ENCODE peak calls at places on chromosome 9, in seven cellular contexts. N, X, R, O, F, Y and D are unnamed samples.
A peak's percentile ranks its signal among the peaks of the same experiment; 100 is the strongest.

GRCh38 chr9:3894764-3895163 is 369.0 kb upstream of the RFX3 start:
- DNase-seq in N (no peak), Y (peak; percentile 95), X (no peak), F (no peak), O (no peak), R (no peak), D (no peak)

GRCh38 chr9:81268048-81268447 is 421.3 kb downstream of the TLE1 start:
- DNase-seq in N (no peak), X (no peak), Y (peak; percentile 28), R (peak; percentile 2), O (no peak), F (no peak), D (no peak)

GRCh38 chr9:107999890-108000289 is 510.3 kb upstream of the KLF4 start:
- DNase-seq in N (no peak), O (no peak), R (peak; percentile 40), F (no peak), Y (no peak), X (no peak), D (no peak)

GRCh38 chr9:75974006-75974766 is 83.7 kb downstream of the PCSK5 start:
- DNase-seq in R (no peak), F (no peak), X (no peak), Y (no peak), N (no peak), O (no peak), D (no peak)

GRCh38 chr9:15453956-15454355 is 31.3 kb downstream of the SNAPC3 start:
- DNase-seq in X (no peak), O (no peak), N (no peak), F (no peak), R (no peak), Y (no peak), D (no peak)

GRCh38 chr9:93054758-93055704 is 3.5 kb upstream of the SUSD3 start:
- DNase-seq in X (no peak), Y (no peak), F (no peak), R (no peak), O (no peak), N (no peak), D (no peak)

GRCh38 chr9:135144581-135145108 is 57.2 kb downstream of the OLFM1 start:
- DNase-seq in O (no peak), R (peak; percentile 12), Y (no peak), F (no peak), N (peak; percentile 35), X (no peak), D (no peak)

GRCh38 chr9:23229764-23230434 is 596.1 kb downstream of the ELAVL2 start:
- DNase-seq in Y (no peak), R (no peak), O (no peak), N (no peak), X (peak; percentile 39), F (no peak), D (no peak)

GRCh38 chr9:133615101-133615896 is 6.1 kb upstream of the FAM163B start:
- DNase-seq in R (no peak), F (no peak), O (no peak), Y (no peak), N (no peak), X (no peak), D (no peak)

GRCh38 chr9:71909887-71910601 is 949 bp downstream of the ABHD17B start:
- DNase-seq in N (peak; percentile 73), Y (peak; percentile 20), O (peak; percentile 67), R (peak; percentile 16), F (no peak), X (no peak), D (peak; percentile 75)

GRCh38 chr9:31302620-31303418 is 1081.6 kb upstream of the ACO1 start:
- DNase-seq in F (no peak), X (no peak), Y (no peak), R (no peak), N (no peak), O (no peak), D (no peak)

GRCh38 chr9:23502004-23502403 is 324.0 kb downstream of the ELAVL2 start:
- DNase-seq in O (no peak), N (no peak), X (no peak), F (no peak), Y (no peak), R (no peak), D (no peak)

GRCh38 chr9:69678843-69679538 is 6.8 kb upstream of the APBA1 start:
- DNase-seq in X (no peak), O (no peak), N (no peak), F (no peak), R (no peak), Y (no peak), D (no peak)

GRCh38 chr9:4832786-4833579 is 40.2 kb downstream of the RCL1 start:
- DNase-seq in X (no peak), N (no peak), F (no peak), O (no peak), Y (peak; percentile 98), R (peak; percentile 96), D (no peak)

GRCh38 chr9:123421801-123422455 is 65.9 kb downstream of the CRB2 start:
- DNase-seq in O (no peak), F (no peak), Y (no peak), N (no peak), X (no peak), R (no peak), D (no peak)

GRCh38 chr9:33092634-33093033 is 16.2 kb upstream of the SMU1 start:
- DNase-seq in R (no peak), N (no peak), Y (no peak), F (no peak), X (no peak), O (no peak), D (no peak)

GRCh38 chr9:113541019-113541900 is 77.7 kb downstream of the RGS3 start:
- DNase-seq in F (no peak), N (peak; percentile 55), Y (peak; percentile 75), R (peak; percentile 24), X (peak; percentile 68), O (no peak), D (no peak)

GRCh38 chr9:129712595-129713524 is 40.0 kb downstream of the PTGES start:
- DNase-seq in R (peak; percentile 12), O (no peak), F (no peak), X (no peak), N (no peak), Y (peak; percentile 64), D (no peak)

GRCh38 chr9:133322701-133323100 is 13.3 kb downstream of the SURF6 start:
- DNase-seq in X (no peak), N (no peak), F (no peak), O (no peak), R (no peak), Y (no peak), D (no peak)

GRCh38 chr9:121196389-121196788 is 5.3 kb downstream of the RAB14 start:
- DNase-seq in Y (no peak), X (no peak), F (no peak), O (no peak), R (no peak), N (no peak), D (no peak)

GRCh38 chr9:121199921-121200320 is 1.7 kb downstream of the RAB14 start:
- DNase-seq in O (no peak), R (peak; percentile 22), X (no peak), Y (no peak), F (no peak), N (no peak), D (no peak)

GRCh38 chr9:121200346-121200745 is 1.3 kb downstream of the RAB14 start:
- DNase-seq in Y (no peak), R (no peak), O (no peak), F (no peak), N (no peak), X (no peak), D (no peak)

GRCh38 chr9:121197135-121197534 is 4.5 kb downstream of the RAB14 start:
- DNase-seq in N (no peak), R (no peak), O (no peak), X (no peak), F (no peak), Y (no peak), D (no peak)

GRCh38 chr9:121198512-121199042 is 3.1 kb downstream of the RAB14 start:
- DNase-seq in F (no peak), X (no peak), N (no peak), O (no peak), Y (no peak), R (no peak), D (no peak)
- H3K4me3 ChIP-seq in F (no peak overlapping the region), X (no peak overlapping the region), N (peak overlapping the region; percentile 8), O (no peak overlapping the region), Y (no peak overlapping the region), R (peak overlapping the region; percentile 97), D (peak overlapping the region; percentile 91)

DNA sequence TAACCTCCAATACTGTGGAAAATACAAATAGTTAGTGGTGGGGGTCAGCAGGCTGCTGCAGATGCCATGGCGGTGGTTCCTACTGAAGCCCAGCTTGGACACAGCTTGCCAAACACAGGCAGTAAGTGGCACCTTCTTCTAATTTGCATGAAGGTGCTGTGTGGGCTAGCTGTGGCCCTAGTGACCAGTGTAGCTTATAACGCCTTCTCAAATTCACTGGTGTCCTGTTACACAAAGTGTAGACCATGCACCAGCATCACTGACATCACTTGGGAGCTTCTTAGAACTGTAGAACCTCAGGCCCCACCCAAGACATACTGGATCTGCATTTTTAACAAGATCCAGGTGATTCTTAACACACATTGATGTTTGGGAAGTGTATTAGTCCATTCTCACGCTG is 58.8 kb upstream of the TGFBR1 start:
- DNase-seq in R (no peak), X (no peak), O (no peak), F (no peak), N (no peak), Y (no peak), D (no peak)
- H3K27ac ChIP-seq in R (no peak overlapping the region), X (no peak overlapping the region), O (no peak overlapping the region), F (no peak overlapping the region), N (no peak overlapping the region), Y (no peak overlapping the region), D (no peak overlapping the region)

DNA sequence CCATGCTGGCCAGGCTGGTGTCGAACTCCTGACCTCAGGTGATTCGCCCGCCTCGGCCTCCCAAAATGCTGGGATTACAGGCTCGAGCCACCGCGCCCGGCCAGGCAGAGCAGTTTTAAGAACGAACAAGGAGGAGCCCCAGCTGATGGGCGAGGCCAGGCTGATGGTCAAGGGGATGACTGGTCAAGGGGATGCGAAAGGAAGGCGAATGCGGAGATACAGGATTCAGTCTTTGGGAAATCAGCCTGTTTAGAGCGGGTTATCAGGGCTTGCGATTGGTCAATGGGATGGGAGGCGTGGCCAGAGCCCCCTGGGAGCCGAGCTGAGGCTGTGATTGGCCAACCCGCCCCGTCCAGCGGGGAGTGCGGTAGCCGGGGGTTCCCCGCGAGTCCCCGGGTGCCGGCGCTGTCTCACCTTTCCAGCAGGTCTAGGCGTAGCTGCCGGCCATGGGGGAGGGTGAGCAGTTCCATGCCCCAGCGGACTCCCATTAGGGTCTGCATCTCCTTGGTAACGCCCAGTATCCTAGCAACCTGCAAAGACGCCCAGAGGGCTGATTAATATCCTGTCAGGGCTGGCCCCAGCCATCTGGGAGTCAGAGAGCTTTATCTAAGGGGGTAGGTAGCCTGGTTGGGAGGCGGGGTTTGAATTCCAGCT is 7.5 kb upstream of the TOR2A start:
- DNase-seq in R (no peak), Y (no peak), F (no peak), X (peak; percentile 91), O (no peak), N (peak; percentile 41), D (no peak)
- H3K4me3 ChIP-seq in R (no peak overlapping the region), Y (peak overlapping the region; percentile 53), F (no peak overlapping the region), X (peak overlapping the region; percentile 25), O (peak overlapping the region; percentile 18), N (peak overlapping the region; percentile 33), D (peak overlapping the region; percentile 39)

DNA sequence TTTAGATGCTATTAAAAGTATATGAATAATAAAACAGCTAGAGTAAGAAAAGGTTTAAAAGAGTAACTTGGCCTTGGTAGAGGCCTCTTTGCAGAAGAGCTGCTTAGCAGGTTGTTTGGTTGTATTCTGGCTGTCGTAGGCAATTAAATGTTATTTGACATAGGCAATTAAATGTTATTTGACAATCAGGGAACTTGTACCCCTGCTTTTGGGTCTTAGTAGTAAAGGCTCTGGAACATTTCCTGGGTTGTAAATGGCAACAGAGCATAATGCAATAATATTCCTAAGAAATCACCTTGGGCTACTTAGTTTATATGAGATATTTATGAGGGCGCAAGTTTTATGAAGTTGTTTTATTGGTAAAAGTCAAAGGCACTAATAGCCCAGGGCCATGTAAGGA is 84.4 kb upstream of the SLC28A3 start:
- DNase-seq in O (no peak), Y (no peak), R (no peak), N (no peak), F (no peak), X (no peak), D (no peak)
- H3K27ac ChIP-seq in O (no peak overlapping the region), Y (no peak overlapping the region), R (no peak overlapping the region), N (no peak overlapping the region), F (no peak overlapping the region), X (no peak overlapping the region), D (no peak overlapping the region)